ENCODE peak calls at places on chromosomes 12 and 14, in ten cellular contexts. C is thoracic aorta, E is sigmoid colon, D is osteoblast, R is pancreas, Z is astrocyte of the spinal cord, T is NB4, N is fibroblast of pulmonary artery, B is GM12865, Y is cardiac muscle cell. Q is an unnamed sample.

GRCh38 chr14:56290195-56290594 is 172.0 kb downstream of the PELI2 start:
- DNase-seq in T (no peak), Z (no peak), D (no peak), R (no peak), E (no peak), N (no peak), Y (no peak), C (no peak), B (no peak), Q (no peak)

GRCh38 chr12:100268835-100269564 is 2.0 kb downstream of the SCYL2 start:
- DNase-seq in N (peak; percentile 16), R (no peak), Z (peak; percentile 13), D (peak; percentile 25), T (peak; percentile 35), E (no peak), Y (peak; percentile 18), B (no peak), C (no peak), Q (no peak)

GRCh38 chr14:81219821-81220487 is 805 bp downstream of the GTF2A1 start:
- DNase-seq in Y (peak; percentile 47), E (no peak), D (peak; percentile 79), C (no peak), N (no peak), Z (no peak), T (peak; percentile 56), B (peak; percentile 63), R (peak; percentile 33), Q (peak; percentile 68)

GRCh38 chr12:112978163-112979081 is at the start of gene OAS2:
- DNase-seq in R (no peak), C (no peak), B (peak; percentile 99), T (peak; percentile 77), D (peak; percentile 83), Z (peak; percentile 48), N (peak; percentile 53), E (peak; percentile 73), Y (peak; percentile 83), Q (no peak)

GRCh38 chr12:3269594-3269993 is 192.4 kb downstream of the TSPAN9 start:
- DNase-seq in Z (no peak), C (no peak), B (no peak), R (no peak), Y (no peak), T (no peak), E (no peak), N (no peak), D (no peak), Q (no peak)

GRCh38 chr12:82687020-82687951 is 580 bp downstream of the TMTC2 start:
- DNase-seq in R (peak; percentile 71), T (peak; percentile 72), C (peak; percentile 5), E (peak; percentile 83), Z (peak; percentile 28), B (peak; percentile 85), N (peak; percentile 21), Y (peak; percentile 41), D (peak; percentile 60), Q (peak; percentile 71)

GRCh38 chr12:55067701-55068100 is 47.9 kb downstream of the NEUROD4 start:
- DNase-seq in R (no peak), C (no peak), N (no peak), B (no peak), E (no peak), Y (no peak), Z (no peak), D (peak; percentile 1), T (no peak), Q (peak; percentile 21)

GRCh38 chr14:82447586-82447985 is 913.9 kb upstream of the SEL1L start:
- DNase-seq in D (no peak), Z (no peak), E (no peak), B (no peak), N (no peak), R (no peak), T (no peak), C (no peak), Y (no peak), Q (peak; percentile 3)

GRCh38 chr12:78392918-78393317 is 471.7 kb upstream of the SYT1 start:
- DNase-seq in N (peak; percentile 46), E (no peak), D (no peak), Y (peak; percentile 26), C (no peak), B (no peak), T (no peak), Z (peak; percentile 44), R (no peak), Q (no peak)
- TF ChIP-seq CTCF in N (peak; percentile 13), E (no peak), D (peak; percentile 40), Y (peak; percentile 21), C (no peak), B (no peak), T (no peak), Z (peak; percentile 23), R (no peak), Q (no peak)

GRCh38 chr12:64268409-64268808 is 46.3 kb upstream of the KICS2 start:
- DNase-seq in B (no peak), E (no peak), Z (no peak), T (no peak), R (no peak), Y (no peak), C (no peak), D (no peak), N (no peak), Q (no peak)

GRCh38 chr12:64278421-64278820 is 56.3 kb upstream of the KICS2 start:
- DNase-seq in C (no peak), Y (no peak), R (no peak), E (no peak), N (no peak), B (no peak), D (no peak), Z (no peak), T (no peak), Q (no peak)

GRCh38 chr12:64269161-64269560 is 47.1 kb upstream of the KICS2 start:
- DNase-seq in C (no peak), Y (no peak), R (no peak), Z (no peak), N (no peak), D (no peak), E (no peak), T (no peak), B (no peak), Q (no peak)

GRCh38 chr12:64270411-64270810 is 48.3 kb upstream of the KICS2 start:
- DNase-seq in E (no peak), Y (no peak), D (no peak), R (no peak), Z (no peak), C (no peak), B (no peak), N (no peak), T (peak; percentile 24), Q (no peak)

GRCh38 chr12:64273527-64274403 is 51.7 kb upstream of the KICS2 start:
- DNase-seq in C (no peak), R (no peak), E (no peak), T (peak; percentile 45), Y (peak; percentile 20), D (peak; percentile 57), B (peak; percentile 70), Z (no peak), N (peak; percentile 38), Q (peak; percentile 22)
- TF ChIP-seq CTCF in C (no peak), R (no peak), E (no peak), T (peak; percentile 39), Y (peak; percentile 42), D (peak; percentile 60), B (peak; percentile 64), Z (peak; percentile 40), N (peak; percentile 54), Q (peak; percentile 42)

DNA sequence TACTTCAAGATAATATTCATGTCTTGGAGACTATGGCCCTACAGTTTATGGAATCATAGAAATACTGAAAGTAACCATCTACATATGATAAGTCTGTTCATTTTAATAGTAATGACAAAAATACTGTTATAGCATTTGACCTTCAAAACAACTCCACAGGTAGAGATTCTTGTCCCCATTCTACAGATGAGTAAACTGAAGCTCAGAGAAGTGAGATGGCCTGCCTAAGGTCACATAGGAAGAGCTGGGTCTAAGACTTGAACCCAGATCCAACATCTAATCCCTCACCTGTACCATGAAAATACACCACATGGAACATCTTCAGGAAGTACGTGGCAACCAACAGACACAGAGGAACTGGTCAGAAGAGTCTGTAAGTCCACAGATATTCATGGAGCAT is 7.0 kb upstream of the WSCD2 start:
- DNase-seq in D (no peak), C (no peak), R (no peak), Y (no peak), N (no peak), Z (no peak), T (no peak), E (no peak), B (no peak), Q (no peak)
- TF ChIP-seq CTCF in D (no peak), C (no peak), R (no peak), Y (no peak), N (no peak), Z (no peak), T (no peak), E (no peak), B (no peak), Q (no peak)

GRCh38 chr14:39036760-39037159 is 66.3 kb downstream of the SEC23A start:
- DNase-seq in B (no peak), D (no peak), N (no peak), E (no peak), T (no peak), Z (no peak), Y (no peak), C (no peak), R (no peak), Q (no peak)

GRCh38 chr14:39035336-39035735 is 67.7 kb downstream of the SEC23A start:
- DNase-seq in C (no peak), B (no peak), T (no peak), D (no peak), E (no peak), Y (no peak), Z (no peak), R (no peak), N (no peak), Q (no peak)

GRCh38 chr14:39033371-39033770 is 69.7 kb downstream of the SEC23A start:
- DNase-seq in Y (no peak), E (no peak), D (peak; percentile 65), R (no peak), C (no peak), Z (peak; percentile 34), T (no peak), B (no peak), N (no peak), Q (no peak)

GRCh38 chr14:39038542-39038941 is 64.5 kb downstream of the SEC23A start:
- DNase-seq in C (no peak), B (no peak), Z (no peak), R (no peak), Y (no peak), D (no peak), T (peak; percentile 27), N (no peak), E (no peak), Q (no peak)

GRCh38 chr14:39034481-39035296 is 68.3 kb downstream of the SEC23A start:
- DNase-seq in Z (peak; percentile 18), C (no peak), D (no peak), T (no peak), E (no peak), Y (peak; percentile 27), N (peak; percentile 46), B (no peak), R (no peak), Q (peak; percentile 26)
- TF ChIP-seq CTCF in Z (peak; percentile 54), C (no peak), D (peak; percentile 44), T (no peak), E (no peak), Y (peak; percentile 56), N (peak; percentile 55), B (no peak), R (no peak), Q (peak; percentile 54)

Q was measured in nephron progenitor cell.